ENCODE peak calls at places on chromosome 14, in seven cellular contexts. E is ovary, A is A549, F is GM12878, I is transverse colon, M is upper lobe of left lung, S is SK-N-SH. O is an unnamed sample.

GRCh38 chr14:20656274-20656673 is 14.8 kb upstream of the OR6S1 start:
- DNase-seq in F (no peak), I (no peak), A (no peak), S (no peak), M (no peak), E (no peak), O (no peak)

GRCh38 chr14:95935228-95935822 is 58.7 kb downstream of the TUNAR start:
- DNase-seq in F (no peak), S (no peak), E (no peak), M (no peak), A (no peak), I (no peak), O (no peak)

GRCh38 chr14:71648725-71649124 is 283.5 kb upstream of the RGS6 start:
- DNase-seq in I (no peak), S (no peak), A (no peak), F (no peak), E (no peak), M (no peak), O (no peak)

GRCh38 chr14:105884808-105885281 is 358.5 kb downstream of the TMEM121 start:
- DNase-seq in I (no peak), M (peak), A (no peak), S (no peak), F (no peak), E (peak), O (peak)

GRCh38 chr14:68397371-68397779 is 395.5 kb downstream of the ZFP36L1 start:
- DNase-seq in S (no peak), A (no peak), F (no peak), I (peak), E (peak), M (peak), O (no peak)

GRCh38 chr14:105061428-105062047 is 3.7 kb downstream of the GPR132 start:
- DNase-seq in I (peak), S (no peak), M (peak), F (no peak), E (no peak), A (no peak), O (peak)

GRCh38 chr14:24392327-24393098 is 6.3 kb upstream of the NYNRIN start:
- DNase-seq in S (no peak), F (no peak), E (no peak), M (no peak), A (peak), I (no peak), O (no peak)

GRCh38 chr14:22852940-22853767 is 16.8 kb downstream of the MMP14 start:
- DNase-seq in F (peak), S (peak), A (peak), I (peak), M (peak), E (peak), O (peak)

GRCh38 chr14:21385170-21385904 is 1.5 kb upstream of the SUPT16H start:
- DNase-seq in A (no peak), F (no peak), E (no peak), S (no peak), I (no peak), M (no peak), O (no peak)

GRCh38 chr14:75934998-75935628 is 46.7 kb downstream of the TGFB3 start:
- DNase-seq in I (no peak), F (no peak), M (no peak), S (no peak), E (no peak), A (no peak), O (no peak)
- TF ChIP-seq EP300 in I (no peak), F (no peak), M (no peak), S (no peak), E (no peak), A (no peak), O (no peak)

GRCh38 chr14:55777867-55778266 is 197.9 kb downstream of the KTN1 start:
- DNase-seq in S (no peak), F (no peak), E (no peak), A (no peak), I (no peak), M (no peak), O (no peak)

GRCh38 chr14:55781046-55781445 is 201.0 kb downstream of the KTN1 start:
- DNase-seq in M (no peak), F (no peak), A (no peak), S (no peak), I (no peak), E (no peak), O (no peak)

GRCh38 chr14:55782166-55782565 is 202.2 kb downstream of the KTN1 start:
- DNase-seq in E (no peak), I (no peak), F (no peak), A (no peak), M (no peak), S (no peak), O (no peak)

DNA sequence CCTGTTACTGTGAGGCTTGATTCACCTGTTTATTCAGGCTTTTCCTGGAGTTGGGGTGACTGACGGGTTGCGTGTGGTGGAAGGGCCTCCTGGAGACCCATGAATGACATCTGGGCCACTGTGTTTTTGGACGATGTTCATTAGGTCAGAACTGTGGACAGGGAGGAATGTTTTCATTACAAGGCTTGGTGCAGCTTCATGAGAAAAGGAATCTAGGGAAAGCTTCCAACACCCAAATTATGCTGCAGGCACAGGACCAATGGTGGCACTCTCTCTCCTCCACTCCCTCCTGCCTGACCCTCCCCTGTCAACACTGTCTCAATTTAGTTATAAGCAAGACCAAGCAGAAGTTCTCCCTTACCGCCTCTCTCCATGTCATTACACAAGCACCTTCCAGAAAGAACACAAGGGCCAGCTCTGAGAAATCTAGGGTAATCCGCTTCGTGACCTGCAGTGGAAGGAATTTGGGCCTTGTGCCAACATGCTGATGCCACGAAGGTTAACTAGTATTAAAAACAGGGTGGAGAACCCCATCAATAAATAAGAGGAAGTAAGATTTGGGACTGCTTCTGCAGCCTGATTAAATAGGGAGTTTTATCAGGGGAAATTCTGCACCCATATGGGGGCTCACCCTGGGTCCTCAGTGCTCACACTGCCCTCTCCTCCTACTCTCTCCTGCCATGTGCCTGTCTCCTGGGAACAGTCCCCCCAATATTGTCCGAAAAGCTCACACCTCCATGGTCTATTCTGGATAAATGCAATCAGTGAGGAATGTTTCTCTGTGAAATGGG is 200.3 kb downstream of the KTN1 start:
- DNase-seq in M (peak), E (no peak), A (no peak), I (no peak), F (no peak), S (no peak), O (peak)
- TF ChIP-seq EP300 in M (no peak), E (no peak), A (no peak), I (no peak), F (no peak), S (no peak), O (no peak)

GRCh38 chr14:67187210-67187609 is 2.0 kb upstream of the GARIN2 start:
- DNase-seq in S (no peak), A (peak), E (no peak), M (no peak), F (no peak), I (no peak), O (no peak)
- TF ChIP-seq EP300 in S (peak), A (no peak), E (no peak), M (no peak), F (no peak), I (no peak), O (no peak)

DNA sequence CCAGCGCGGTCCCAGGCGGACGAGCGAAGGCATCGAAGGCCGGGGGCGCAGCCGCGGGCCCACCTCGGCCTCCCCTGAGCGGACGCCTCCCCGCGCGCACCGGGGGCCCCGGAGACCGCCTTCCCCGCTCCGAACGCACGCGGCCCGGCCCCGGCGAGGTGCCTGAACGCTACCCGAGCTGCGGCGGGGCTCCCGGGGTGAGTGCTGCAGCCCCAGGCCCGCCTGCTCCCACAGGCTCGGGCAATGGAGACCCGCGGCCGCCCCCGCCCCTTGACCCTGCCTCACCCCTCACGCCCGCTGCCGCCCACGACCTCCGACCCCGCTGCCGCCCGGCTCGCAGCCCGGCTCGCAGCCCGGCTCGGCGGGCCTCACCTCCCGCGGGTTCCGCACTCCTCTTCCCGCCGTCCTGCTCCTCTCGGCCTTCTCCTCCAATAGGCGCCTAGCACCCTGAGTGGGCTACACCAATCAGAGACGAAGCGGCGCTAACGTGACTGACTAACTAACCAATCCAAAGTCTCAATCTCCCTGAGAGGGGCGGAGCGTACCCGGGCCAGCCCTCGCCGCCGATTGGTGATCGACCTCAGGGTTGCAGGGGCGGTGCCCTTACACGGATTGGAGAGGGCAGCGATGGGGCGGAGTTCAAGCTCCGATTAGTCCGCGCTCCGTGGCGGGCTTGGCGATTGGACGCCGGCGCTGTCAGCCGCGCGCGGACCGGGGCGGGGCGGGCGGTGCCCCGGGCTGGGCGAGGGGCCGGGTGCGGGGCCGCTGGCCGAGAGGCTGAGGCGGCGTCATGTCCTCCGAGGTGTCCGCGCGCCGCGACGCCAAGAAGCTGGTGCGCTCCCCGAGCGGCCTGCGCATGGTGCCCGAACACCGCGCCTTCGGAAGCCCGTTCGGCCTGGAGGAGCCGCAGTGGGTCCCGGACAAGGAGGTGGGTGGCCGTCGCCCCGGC is at the start of the genes XRCC3 and ZFYVE21:
- DNase-seq in M (peak), S (peak), A (peak), I (peak), F (peak), E (peak), O (peak)
- TF ChIP-seq EP300 in M (no peak), S (no peak), A (no peak), I (no peak), F (no peak), E (no peak), O (no peak)